ENCODE peak calls at places on chromosome 7, in nine cellular contexts. H is PC-3, I is small intestine, P is testis, M is tibial nerve, K is tibial artery, A is right cardiac atrium, V is A673, R is ascending aorta. U is an unnamed sample.

GRCh38 chr7:111137296-111138195 is 46.6 kb downstream of the LRRN3 start:
- DNase-seq in H (no peak), I (no peak), P (no peak), M (no peak), K (peak), A (no peak), V (peak), R (no peak), U (peak)

GRCh38 chr7:469591-469961 is 50.1 kb downstream of the PDGFA start:
- DNase-seq in H (no peak), I (no peak), P (no peak), M (no peak), K (peak), A (peak), V (no peak), R (no peak), U (no peak)

GRCh38 chr7:80136276-80137045 is 1.8 kb downstream of the GNAI1 start:
- DNase-seq in H (peak), I (no peak), P (no peak), M (no peak), K (no peak), A (no peak), V (peak), R (no peak), U (no peak)

GRCh38 chr7:24975647-24976260 is 4.2 kb downstream of the OSBPL3 start:
- DNase-seq in H (no peak), I (no peak), P (no peak), M (no peak), K (no peak), A (no peak), V (no peak), R (no peak), U (no peak)

GRCh38 chr7:50595538-50596102 is 30.4 kb upstream of the DDC start:
- DNase-seq in H (peak), I (peak), P (peak), M (peak), K (no peak), A (no peak), V (peak), R (no peak), U (peak)

GRCh38 chr7:159272739-159273138 is 128.1 kb upstream of the VIPR2 start:
- DNase-seq in H (no peak), I (no peak), P (no peak), M (no peak), K (no peak), A (no peak), V (no peak), R (no peak), U (no peak)

GRCh38 chr7:44150466-44150832 is 9.3 kb upstream of the MYL7 start:
- DNase-seq in H (no peak), I (no peak), P (no peak), M (no peak), K (no peak), A (no peak), V (no peak), R (no peak), U (no peak)

GRCh38 chr7:122413339-122413738 is 108.8 kb upstream of the FEZF1 start:
- DNase-seq in H (no peak), I (no peak), P (no peak), M (no peak), K (no peak), A (no peak), V (no peak), R (no peak), U (no peak)

GRCh38 chr7:44769381-44770209 is 20.9 kb downstream of the ZMIZ2 start:
- DNase-seq in H (no peak), I (peak), P (no peak), M (peak), K (no peak), A (no peak), V (no peak), R (no peak), U (peak)

GRCh38 chr7:91685544-91685943 is 195.0 kb downstream of the MTERF1 start:
- DNase-seq in H (no peak), I (no peak), P (no peak), M (no peak), K (no peak), A (no peak), V (no peak), R (no peak), U (no peak)

GRCh38 chr7:45696476-45696875 is 122.3 kb downstream of the ADCY1 start:
- DNase-seq in H (no peak), I (no peak), P (peak), M (no peak), K (no peak), A (no peak), V (no peak), R (no peak), U (no peak)

GRCh38 chr7:25098096-25099046 is 26.7 kb downstream of the CYCS start:
- DNase-seq in H (peak), I (peak), P (peak), M (peak), K (peak), A (no peak), V (peak), R (no peak), U (peak)

GRCh38 chr7:156842740-156843140 is 50.2 kb downstream of the LMBR1 start:
- DNase-seq in H (no peak), I (no peak), P (no peak), M (no peak), K (no peak), A (no peak), V (no peak), R (no peak), U (no peak)

GRCh38 chr7:157347217-157347904 is 10.6 kb downstream of the DNAJB6 start:
- DNase-seq in H (peak), I (no peak), P (peak), M (peak), K (peak), A (peak), V (no peak), R (peak), U (peak)

GRCh38 chr7:100509213-100509612 is 25.5 kb downstream of the NYAP1 start:
- DNase-seq in H (no peak), I (no peak), P (peak), M (peak), K (no peak), A (no peak), V (peak), R (no peak), U (no peak)

GRCh38 chr7:19392246-19392645 is 247.0 kb upstream of the FERD3L start:
- DNase-seq in H (peak), I (no peak), P (no peak), M (no peak), K (no peak), A (no peak), V (no peak), R (no peak), U (no peak)

GRCh38 chr7:55521543-55522267 is 50.6 kb downstream of the VOPP1 start:
- DNase-seq in H (no peak), I (peak), P (no peak), M (no peak), K (no peak), A (no peak), V (no peak), R (no peak), U (no peak)

GRCh38 chr7:97027427-97028234 is 3.0 kb upstream of the DLX5 start:
- DNase-seq in H (peak), I (peak), P (peak), M (peak), K (peak), A (peak), V (peak), R (no peak), U (peak)

GRCh38 chr7:107551936-107552335 is 11.8 kb downstream of the COG5 start:
- DNase-seq in H (no peak), I (no peak), P (no peak), M (no peak), K (no peak), A (no peak), V (no peak), R (no peak), U (no peak)

GRCh38 chr7:125481323-125481722 is 551.7 kb upstream of the POT1 start:
- DNase-seq in H (no peak), I (no peak), P (no peak), M (no peak), K (no peak), A (no peak), V (no peak), R (no peak), U (no peak)

GRCh38 chr7:41579961-41580935 is 122.6 kb downstream of the INHBA start:
- DNase-seq in H (peak), I (no peak), P (no peak), M (no peak), K (no peak), A (no peak), V (no peak), R (no peak), U (no peak)

GRCh38 chr7:27183682-27184341 is 1.2 kb downstream of the HOXA11 start:
- DNase-seq in H (no peak), I (no peak), P (no peak), M (no peak), K (peak), A (peak), V (peak), R (no peak), U (peak)

GRCh38 chr7:82605247-82605864 is 161.8 kb upstream of the CACNA2D1 start:
- DNase-seq in H (peak), I (peak), P (peak), M (peak), K (no peak), A (no peak), V (peak), R (no peak), U (peak)

GRCh38 chr7:145016068-145016467 is 180.2 kb upstream of the TPK1 start:
- DNase-seq in H (peak), I (no peak), P (peak), M (no peak), K (no peak), A (no peak), V (no peak), R (no peak), U (no peak)

GRCh38 chr7:100951888-100952560 is 2.7 kb downstream of the MUC3A start:
- DNase-seq in H (no peak), I (no peak), P (no peak), M (no peak), K (no peak), A (no peak), V (no peak), R (no peak), U (no peak)

GRCh38 chr7:102064361-102065025 is 222.2 kb upstream of the SH2B2 start:
- DNase-seq in H (peak), I (no peak), P (no peak), M (no peak), K (no peak), A (peak), V (no peak), R (no peak), U (peak)

GRCh38 chr7:103048833-103049232 is 25.8 kb downstream of the FBXL13 start:
- DNase-seq in H (peak), I (no peak), P (no peak), M (no peak), K (no peak), A (no peak), V (peak), R (no peak), U (no peak)

GRCh38 chr7:79453558-79454324 is at the start of gene MAGI2:
- DNase-seq in H (no peak), I (no peak), P (peak), M (peak), K (peak), A (peak), V (peak), R (peak), U (peak)

GRCh38 chr7:129767120-129768011 is 155.8 kb downstream of the NRF1 start:
- DNase-seq in H (no peak), I (no peak), P (no peak), M (no peak), K (no peak), A (no peak), V (no peak), R (no peak), U (no peak)

GRCh38 chr7:131385039-131385605 is 57.4 kb downstream of the MKLN1 start:
- DNase-seq in H (peak), I (no peak), P (no peak), M (no peak), K (no peak), A (no peak), V (no peak), R (no peak), U (no peak)

GRCh38 chr7:98681951-98682350 is 64.9 kb downstream of the NPTX2 start:
- DNase-seq in H (no peak), I (no peak), P (no peak), M (no peak), K (no peak), A (no peak), V (peak), R (no peak), U (no peak)

GRCh38 chr7:116341222-116341907 is 131.0 kb downstream of the TES start:
- DNase-seq in H (peak), I (no peak), P (no peak), M (no peak), K (no peak), A (no peak), V (peak), R (no peak), U (no peak)

GRCh38 chr7:50329775-50330174 is 25.3 kb downstream of the IKZF1 start:
- DNase-seq in H (no peak), I (no peak), P (no peak), M (no peak), K (no peak), A (no peak), V (no peak), R (no peak), U (no peak)

GRCh38 chr7:4621401-4621800 is 60.7 kb upstream of the FOXK1 start:
- DNase-seq in H (peak), I (no peak), P (no peak), M (no peak), K (no peak), A (no peak), V (no peak), R (no peak), U (no peak)

GRCh38 chr7:105389090-105389650 is 449 bp upstream of the SRPK2 start:
- DNase-seq in H (peak), I (peak), P (peak), M (no peak), K (peak), A (no peak), V (peak), R (no peak), U (peak)

GRCh38 chr7:30276203-30276900 is 8.0 kb upstream of the ZNRF2 start:
- DNase-seq in H (peak), I (peak), P (peak), M (peak), K (no peak), A (no peak), V (peak), R (no peak), U (peak)
- H3K27ac ChIP-seq in H (no peak), I (no peak), P (no peak), M (no peak), K (no peak), A (no peak), V (no peak), R (no peak), U (no peak)

DNA sequence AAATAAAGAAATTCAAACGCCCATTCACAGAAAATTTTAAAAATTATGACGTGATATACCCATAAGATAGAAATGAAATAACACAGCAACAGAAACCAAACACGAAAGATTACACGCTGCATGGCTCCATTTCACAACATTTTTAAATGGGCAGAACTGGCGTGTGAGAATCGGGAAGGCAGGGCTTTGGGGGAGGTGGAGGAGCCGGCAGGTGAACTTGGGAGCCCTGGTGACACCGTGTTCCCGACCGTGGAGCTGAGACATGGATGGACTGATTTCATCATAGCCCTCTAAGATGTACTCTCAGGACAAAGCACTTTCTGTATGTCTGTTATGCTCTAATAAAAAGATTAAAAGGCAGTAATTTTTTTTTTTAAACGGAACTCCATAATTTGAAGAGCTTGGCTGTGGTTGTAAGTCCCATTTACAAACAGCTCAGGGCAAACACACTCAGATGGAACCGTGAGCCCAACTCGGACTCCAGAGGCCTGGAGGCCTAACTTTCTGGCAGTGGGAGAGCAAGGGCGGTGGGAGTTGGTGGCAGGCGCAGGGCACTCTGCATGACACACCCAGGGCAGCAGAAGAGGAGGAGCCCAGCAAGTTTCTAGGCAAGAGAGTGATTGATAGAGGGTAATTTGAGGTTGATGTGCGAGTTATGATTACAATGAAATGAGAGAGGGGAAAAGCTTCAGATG is 203.4 kb downstream of the MAD1L1 start:
- DNase-seq in H (no peak), I (no peak), P (no peak), M (no peak), K (no peak), A (peak), V (no peak), R (no peak), U (peak)
- H3K27ac ChIP-seq in H (no peak), I (no peak), P (no peak), M (no peak), K (no peak), A (no peak), V (no peak), R (no peak), U (no peak)

DNA sequence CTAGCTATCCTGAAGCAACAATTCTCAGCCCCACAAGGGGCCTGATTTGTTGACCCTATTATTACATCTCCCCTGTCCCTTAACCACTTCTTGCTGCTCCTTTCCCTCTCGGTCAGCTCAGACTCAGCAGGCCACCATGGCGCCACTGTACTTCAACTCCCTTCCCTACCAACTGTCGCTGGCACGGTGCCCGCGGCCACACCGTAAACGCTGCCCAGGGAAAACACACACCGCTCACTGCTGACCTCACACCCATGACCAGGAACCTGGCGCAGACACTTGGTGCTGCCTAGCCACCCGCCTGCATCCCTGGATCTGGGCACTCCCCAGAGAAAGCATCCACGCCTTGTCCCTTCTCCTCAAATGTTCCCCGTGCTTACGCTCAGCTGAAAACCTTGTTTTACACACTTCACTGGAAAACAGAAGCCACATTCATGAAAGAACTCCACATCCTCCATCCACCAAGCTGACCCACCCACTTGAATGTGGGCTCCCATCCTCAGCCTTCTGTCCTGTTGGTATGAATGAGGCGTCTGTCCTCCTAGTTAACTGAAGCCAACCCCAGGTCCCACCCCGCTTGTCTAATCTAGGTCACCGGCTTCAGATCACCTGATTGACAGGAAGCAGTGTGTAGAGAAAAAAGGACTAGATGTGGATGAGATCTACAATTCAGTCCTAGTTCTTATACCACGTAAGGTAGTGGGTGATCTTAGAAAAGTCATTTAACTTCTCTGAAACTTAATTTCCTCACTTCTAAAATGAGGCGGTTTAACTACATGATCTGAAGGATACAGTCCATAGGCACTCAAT is 28.5 kb upstream of the CRYGN start:
- DNase-seq in H (no peak), I (no peak), P (no peak), M (no peak), K (no peak), A (peak), V (no peak), R (no peak), U (no peak)
- H3K27ac ChIP-seq in H (no peak), I (no peak), P (no peak), M (peak), K (no peak), A (peak), V (no peak), R (no peak), U (peak)

GRCh38 chr7:138066954-138067394 is 9.3 kb upstream of the AKR1D1 start:
- DNase-seq in H (no peak), I (no peak), P (no peak), M (no peak), K (no peak), A (no peak), V (no peak), R (no peak), U (no peak)
- H3K27ac ChIP-seq in H (no peak), I (no peak), P (no peak), M (no peak), K (no peak), A (no peak), V (no peak), R (no peak), U (no peak)

GRCh38 chr7:140539466-140539865 is 60.2 kb upstream of the MKRN1 start:
- DNase-seq in H (no peak), I (no peak), P (no peak), M (no peak), K (no peak), A (no peak), V (no peak), R (no peak), U (no peak)

GRCh38 chr7:140540142-140540777 is 61.0 kb upstream of the MKRN1 start:
- DNase-seq in H (no peak), I (peak), P (no peak), M (no peak), K (no peak), A (no peak), V (no peak), R (no peak), U (no peak)

GRCh38 chr7:140541176-140541512 is 61.8 kb upstream of the MKRN1 start:
- DNase-seq in H (no peak), I (no peak), P (no peak), M (no peak), K (no peak), A (no peak), V (no peak), R (no peak), U (no peak)

GRCh38 chr7:140534743-140535142 is 55.4 kb upstream of the MKRN1 start:
- DNase-seq in H (no peak), I (no peak), P (peak), M (peak), K (no peak), A (no peak), V (no peak), R (no peak), U (no peak)

GRCh38 chr7:140537750-140538482 is 58.6 kb upstream of the MKRN1 start:
- DNase-seq in H (no peak), I (no peak), P (no peak), M (no peak), K (no peak), A (no peak), V (no peak), R (no peak), U (no peak)
- H3K27ac ChIP-seq in H (no peak), I (no peak), P (no peak), M (no peak), K (no peak), A (no peak), V (no peak), R (no peak), U (peak)